ENCODE peak calls at places on chromosomes 2 and 18, in four cellular contexts. A, F, T and V are unnamed samples.

GRCh38 chr2:105746177-105747080 is 1.7 kb downstream of the NCK2 start:
- DNase-seq in A (peak; percentile 48), F (no peak), T (no peak), V (peak; percentile 78)

GRCh38 chr18:32906506-32907214 is 133.8 kb upstream of the KLHL14 start:
- DNase-seq in A (no peak), F (no peak), T (no peak), V (no peak)

GRCh38 chr18:2880473-2880872 is 33.7 kb downstream of the EMILIN2 start:
- DNase-seq in A (no peak), F (no peak), T (no peak), V (no peak)

GRCh38 chr18:59881728-59882685 is 17.8 kb upstream of the PMAIP1 start:
- DNase-seq in A (no peak), F (no peak), T (no peak), V (no peak)

GRCh38 chr2:164917296-164917903 is 37.9 kb downstream of the SLC38A11 start:
- DNase-seq in A (no peak), F (no peak), T (no peak), V (no peak)

GRCh38 chr2:220787251-220787650 is 784.9 kb downstream of the EPHA4 start:
- DNase-seq in A (no peak), F (no peak), T (no peak), V (no peak)

GRCh38 chr2:198347349-198347748 is 543.0 kb downstream of the PLCL1 start:
- DNase-seq in A (no peak), F (no peak), T (no peak), V (no peak)

GRCh38 chr18:59655661-59656060 is 41.6 kb downstream of the CCBE1 start:
- DNase-seq in A (no peak), F (no peak), T (no peak), V (no peak)